ENCODE peak calls at places on chromosomes 12 and 14, in six cellular contexts. I is left lung, M is left ventricle myocardium inferior, N is body of pancreas, O is GM23248, X is thyroid gland. P is an unnamed sample.

GRCh38 chr12:56286044-56286830 is 13.9 kb downstream of the CS start:
- DNase-seq in O (no peak), M (no peak), X (no peak), N (no peak), I (no peak), P (no peak)

GRCh38 chr12:124645530-124646244 is 78.3 kb upstream of the NCOR2 start:
- DNase-seq in O (no peak), N (no peak), X (no peak), I (no peak), M (no peak), P (no peak)

GRCh38 chr12:86233126-86233525 is 23.1 kb downstream of the MGAT4C start:
- DNase-seq in M (no peak), N (no peak), I (no peak), O (peak; percentile 1), X (no peak), P (no peak)

GRCh38 chr14:102316048-102316745 is 3.3 kb upstream of the ZNF839 start:
- DNase-seq in X (peak; percentile 61), I (no peak), O (peak; percentile 29), N (peak; percentile 55), M (no peak), P (no peak)

GRCh38 chr14:95226801-95227200 is 69.5 kb upstream of the DICER1 start:
- DNase-seq in I (no peak), N (no peak), X (no peak), O (no peak), M (no peak), P (no peak)

GRCh38 chr12:125836647-125837046 is 771.4 kb downstream of the AACS start:
- DNase-seq in I (no peak), O (no peak), X (no peak), N (no peak), M (no peak), P (no peak)

GRCh38 chr12:106195638-106196037 is 52.2 kb downstream of the CKAP4 start:
- DNase-seq in M (peak; percentile 58), I (no peak), N (peak; percentile 78), X (peak; percentile 95), O (peak; percentile 91), P (no peak)

GRCh38 chr12:49049566-49050224 is 10.9 kb downstream of the KMT2D start:
- DNase-seq in I (no peak), O (peak; percentile 61), N (no peak), X (no peak), M (no peak), P (no peak)

GRCh38 chr12:113479578-113480335 is 8.1 kb upstream of the LHX5 start:
- DNase-seq in I (no peak), X (peak; percentile 34), O (peak; percentile 62), N (peak; percentile 14), M (peak; percentile 44), P (peak; percentile 69)

GRCh38 chr14:74251546-74252030 is 12.3 kb downstream of the VSX2 start:
- DNase-seq in I (no peak), O (peak; percentile 86), N (peak; percentile 81), M (peak; percentile 59), X (peak; percentile 74), P (peak; percentile 82)

GRCh38 chr14:63510538-63510937 is 32.6 kb downstream of the PPP2R5E start:
- DNase-seq in X (no peak), N (no peak), M (no peak), I (no peak), O (no peak), P (no peak)

GRCh38 chr14:95330591-95331370 is 11.1 kb upstream of the CLMN start:
- DNase-seq in O (no peak), N (no peak), X (no peak), I (no peak), M (no peak), P (no peak)

GRCh38 chr14:53032161-53032803 is 81.4 kb upstream of the FERMT2 start:
- DNase-seq in O (peak; percentile 92), M (no peak), X (peak; percentile 10), N (peak; percentile 48), I (no peak), P (no peak)

GRCh38 chr12:55727643-55728184 is 1.1 kb downstream of the CD63 start:
- DNase-seq in N (peak; percentile 80), O (peak; percentile 91), X (peak; percentile 85), I (no peak), M (peak; percentile 63), P (peak; percentile 91)

GRCh38 chr12:92208613-92209121 is 63.0 kb upstream of the BTG1 start:
- DNase-seq in N (no peak), O (peak; percentile 72), I (no peak), M (no peak), X (no peak), P (no peak)

GRCh38 chr14:55436530-55436929 is 3.9 kb downstream of the TBPL2 start:
- DNase-seq in I (no peak), N (no peak), O (peak; percentile 9), X (no peak), M (no peak), P (no peak)

GRCh38 chr14:101132051-101132541 is 228.6 kb upstream of the RTL1 start:
- DNase-seq in O (no peak), I (peak; percentile 60), N (no peak), X (no peak), M (no peak), P (no peak)

GRCh38 chr12:110223777-110224378 is 57.2 kb upstream of the ATP2A2 start:
- DNase-seq in I (no peak), O (peak; percentile 78), M (no peak), N (no peak), X (no peak), P (no peak)

GRCh38 chr12:128114485-128114884 is 152.5 kb upstream of the TMEM132C start:
- DNase-seq in X (no peak), O (no peak), N (no peak), M (no peak), I (no peak), P (no peak)

GRCh38 chr14:24011051-24011450 is 22.3 kb downstream of the DHRS4L2 start:
- DNase-seq in I (no peak), M (no peak), X (no peak), O (no peak), N (no peak), P (no peak)
- H3K4me3 ChIP-seq in I (no peak overlapping the region), M (no peak overlapping the region), X (no peak overlapping the region), O (no peak overlapping the region), N (no peak overlapping the region), P (no peak overlapping the region)

GRCh38 chr12:52820521-52820920 is 6.6 kb upstream of the KRT4 start:
- DNase-seq in X (no peak), M (no peak), I (no peak), N (no peak), O (no peak), P (no peak)
- H3K27me3 ChIP-seq in X (no peaks in the 10 kb centered on the region), M (peaks cover 68% of the 10 kb centered on the region), I (no peaks in the 10 kb centered on the region), N (no peaks in the 10 kb centered on the region), O (peaks cover 33% of the 10 kb centered on the region), P (peaks cover 39% of the 10 kb centered on the region)

GRCh38 chr12:14545144-14546124 is 22.2 kb downstream of the PLBD1 start:
- DNase-seq in X (no peak), M (no peak), O (no peak), I (no peak), N (no peak), P (no peak)
- H3K27ac ChIP-seq in X (no peak overlapping the region), M (no peak overlapping the region), O (no peak overlapping the region), I (no peak overlapping the region), N (no peak overlapping the region), P (no peak overlapping the region)

GRCh38 chr12:1795221-1795784 is 25.1 kb upstream of the LRTM2 start:
- DNase-seq in N (no peak), X (no peak), M (no peak), I (peak; percentile 78), O (no peak), P (peak; percentile 61)
- H3K4me3 ChIP-seq in N (no peak overlapping the region), X (no peak overlapping the region), M (peak overlapping the region; percentile 80), I (no peak overlapping the region), O (no peak overlapping the region), P (no peak overlapping the region)

P was measured in upper lobe of right lung.